ENCODE peak calls at places on chromosome 12, in four cellular contexts. L is hepatocyte, M is cardiac muscle cell, D is HCT116. S is an unnamed sample.
A peak's percentile ranks its signal among the peaks of the same experiment; 100 is the strongest.

GRCh38 chr12:109232731-109233130 is 76.4 kb downstream of the FOXN4 start:
- DNase-seq in D (no peak), L (no peak), M (no peak), S (no peak)

GRCh38 chr12:2248901-2249381 is 196.2 kb downstream of the CACNA1C start:
- DNase-seq in M (no peak), L (no peak), D (no peak), S (no peak)

GRCh38 chr12:95859344-95859816 is 628 bp downstream of the SNRPF start:
- DNase-seq in D (no peak), L (peak; percentile 24), M (peak; percentile 26), S (peak; percentile 19)

GRCh38 chr12:31246470-31246850 is 79.5 kb downstream of the SINHCAF start:
- DNase-seq in M (peak; percentile 66), D (no peak), L (no peak), S (no peak)

GRCh38 chr12:104049278-104050257 is at the start of gene GLT8D2:
- DNase-seq in M (peak; percentile 84), D (no peak), L (peak; percentile 81), S (peak; percentile 2)

GRCh38 chr12:44294649-44295048 is 458.8 kb downstream of the TMEM117 start:
- DNase-seq in L (no peak), M (no peak), D (no peak), S (no peak)

GRCh38 chr12:79373896-79374499 is 316.8 kb downstream of the PAWR start:
- DNase-seq in L (peak; percentile 39), M (peak; percentile 38), D (no peak), S (peak; percentile 16)

GRCh38 chr12:6392499-6392898 is 8.5 kb downstream of the LTBR start:
- DNase-seq in L (no peak), D (no peak), M (no peak), S (peak; percentile 91)

GRCh38 chr12:66405395-66405794 is 103.1 kb downstream of the HELB start:
- DNase-seq in M (peak; percentile 53), L (no peak), D (no peak), S (no peak)

GRCh38 chr12:57069522-57069921 is 9.1 kb downstream of the NEMP1 start:
- DNase-seq in L (peak; percentile 89), D (peak; percentile 72), M (peak; percentile 95), S (peak; percentile 82)

GRCh38 chr12:124422570-124423523 is 128.0 kb downstream of the RFLNA start:
- DNase-seq in L (peak; percentile 89), D (peak; percentile 84), M (peak; percentile 98), S (peak; percentile 90)

GRCh38 chr12:32089156-32089950 is 17.3 kb upstream of the BICD1 start:
- DNase-seq in L (no peak), M (no peak), D (no peak), S (no peak)

GRCh38 chr12:99069371-99069770 is 424.3 kb downstream of the APAF1 start:
- DNase-seq in L (no peak), M (no peak), D (no peak), S (no peak)

GRCh38 chr12:115956236-115956635 is 321.3 kb downstream of the MED13L start:
- DNase-seq in L (no peak), D (no peak), M (no peak), S (no peak)

GRCh38 chr12:93442411-93443340 is 929 bp upstream of the UBE2N start:
- DNase-seq in M (no peak), D (no peak), L (no peak), S (no peak)

GRCh38 chr12:106341086-106341879 is 16.3 kb upstream of the POLR3B start:
- DNase-seq in M (no peak), L (no peak), D (no peak), S (no peak)

GRCh38 chr12:46452061-46452615 is 79.6 kb upstream of the SLC38A2 start:
- DNase-seq in D (peak; percentile 73), M (no peak), L (no peak), S (peak; percentile 72)

GRCh38 chr12:7872565-7873304 is at the start of gene SLC2A14:
- DNase-seq in D (no peak), L (no peak), M (no peak), S (no peak)

GRCh38 chr12:41917827-41918445 is 226.7 kb downstream of the GXYLT1 start:
- DNase-seq in L (no peak), D (no peak), M (peak; percentile 31), S (no peak)

GRCh38 chr12:69435644-69436043 is 34.5 kb upstream of the FRS2 start:
- DNase-seq in L (no peak), M (peak; percentile 5), D (no peak), S (no peak)

GRCh38 chr12:127636881-127637280 is 630.1 kb upstream of the TMEM132C start:
- DNase-seq in M (no peak), L (no peak), D (no peak), S (no peak)

GRCh38 chr12:4271433-4272013 is 2.0 kb upstream of the CCND2 start:
- DNase-seq in D (no peak), M (no peak), L (no peak), S (no peak)

GRCh38 chr12:30763053-30763452 is 8.3 kb upstream of the CAPRIN2 start:
- DNase-seq in L (peak; percentile 28), M (no peak), D (no peak), S (no peak)

GRCh38 chr12:82663893-82664292 is 22.8 kb upstream of the TMTC2 start:
- DNase-seq in M (no peak), L (no peak), D (no peak), S (no peak)

GRCh38 chr12:64672925-64673409 is 62.7 kb downstream of the RASSF3 start:
- DNase-seq in L (peak; percentile 58), M (peak; percentile 68), D (peak; percentile 56), S (peak; percentile 98)

GRCh38 chr12:112190626-112191025 is 65.3 kb downstream of the TRAFD1 start:
- DNase-seq in D (no peak), M (no peak), L (no peak), S (peak; percentile 66)

GRCh38 chr12:117875652-117876491 is 92.9 kb downstream of the KSR2 start:
- DNase-seq in M (peak; percentile 21), L (peak; percentile 53), D (no peak), S (no peak)

GRCh38 chr12:54588110-54588831 is at the start of gene PPP1R1A:
- DNase-seq in D (no peak), L (peak; percentile 63), M (no peak), S (peak; percentile 56)

GRCh38 chr12:51000245-51000644 is 25.9 kb downstream of the SLC11A2 start:
- DNase-seq in L (no peak), M (no peak), D (no peak), S (no peak)

GRCh38 chr12:20097561-20097960 is 270.8 kb upstream of the PDE3A start:
- DNase-seq in M (peak; percentile 66), D (no peak), L (no peak), S (no peak)

DNA sequence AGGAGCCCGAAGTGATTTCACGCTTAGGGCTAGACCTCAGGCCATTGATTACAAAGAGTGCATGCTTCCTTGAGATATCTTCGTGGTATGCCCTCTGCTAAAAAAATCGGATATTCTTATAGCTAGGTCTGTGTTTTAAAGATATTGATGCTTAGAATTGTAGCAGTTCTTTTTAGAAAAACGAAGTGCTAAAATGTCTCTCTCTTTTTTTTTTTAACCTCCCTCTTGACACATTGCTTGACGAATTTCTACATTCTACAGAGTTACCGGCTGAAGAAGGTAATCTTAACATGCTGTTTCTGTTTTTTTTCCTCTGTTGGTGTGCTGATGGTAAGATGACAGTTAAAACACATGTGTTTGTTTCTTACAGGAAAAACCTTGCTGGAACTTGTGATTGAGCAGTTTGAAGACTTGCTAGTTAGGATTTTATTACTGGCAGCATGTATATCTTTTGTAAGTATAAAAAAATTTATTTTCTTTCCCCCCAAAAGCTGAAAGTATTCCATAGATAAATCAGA is 1.4 kb downstream of the ATP2A2 start:
- DNase-seq in L (no peak), D (no peak), M (no peak), S (no peak)
- H3K4me1 ChIP-seq in L (peaks cover 33% of the 10 kb centered on the region), D (peaks cover 12% of the 10 kb centered on the region), M (peaks cover 49% of the 10 kb centered on the region), S (no peaks in the 10 kb centered on the region)

GRCh38 chr12:76190249-76190648 is 105.8 kb upstream of the NAP1L1 start:
- DNase-seq in D (no peak), L (peak; percentile 18), M (no peak), S (no peak)
- H3K27ac ChIP-seq in D (no peak overlapping the region), L (peak overlapping the region; percentile 67), M (no peak overlapping the region), S (no peak overlapping the region)

DNA sequence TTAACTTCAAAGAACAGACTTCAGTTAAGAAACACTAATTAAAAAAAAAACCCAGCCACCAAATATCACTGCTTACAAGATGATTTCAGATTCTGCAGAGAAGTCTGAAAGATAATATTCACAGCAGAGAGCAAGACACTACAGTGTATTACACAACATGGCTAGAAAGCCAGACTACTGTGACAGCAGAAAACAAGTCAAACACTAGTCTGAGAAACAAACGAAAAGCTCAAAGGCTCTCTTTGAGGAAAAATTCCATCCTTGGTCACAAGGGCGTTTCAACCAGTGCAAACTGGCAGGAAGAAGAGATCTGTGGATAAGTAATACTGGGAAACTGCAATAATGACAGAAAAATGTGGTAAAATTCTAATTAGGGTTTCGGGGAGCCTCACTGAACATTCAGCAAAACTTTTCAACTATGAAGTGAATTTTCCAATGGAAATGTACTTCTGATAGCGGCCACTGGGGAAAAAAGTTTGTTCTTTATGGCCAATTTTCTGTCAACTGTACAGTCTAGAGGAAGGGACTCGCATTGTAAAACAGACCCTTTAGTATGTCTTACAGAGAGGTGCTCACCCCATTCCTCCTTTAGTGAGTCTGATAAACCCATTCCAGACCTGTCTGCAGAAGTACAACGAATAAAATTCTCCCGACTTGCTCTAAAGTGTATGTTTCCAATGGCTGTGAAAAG is 50.4 kb downstream of the ACADS start:
- DNase-seq in L (no peak), D (no peak), M (peak; percentile 57), S (no peak)
- H3K36me3 ChIP-seq in L (no peaks in the 10 kb centered on the region), D (no peaks in the 10 kb centered on the region), M (peaks cover 8% of the 10 kb centered on the region), S (peaks cover 5% of the 10 kb centered on the region)

GRCh38 chr12:25977047-25977446 is 18.6 kb downstream of the RASSF8 start:
- DNase-seq in L (no peak), D (no peak), M (no peak), S (no peak)
- H3K4me1 ChIP-seq in L (peaks cover under 1% of the 10 kb centered on the region), D (no peaks in the 10 kb centered on the region), M (peaks cover 34% of the 10 kb centered on the region), S (no peaks in the 10 kb centered on the region)

GRCh38 chr12:132379996-132380395 is 50.6 kb upstream of the GALNT9 start:
- DNase-seq in M (no peak), D (no peak), L (no peak), S (no peak)
- H3K27ac ChIP-seq in M (no peak overlapping the region), D (no peak overlapping the region), L (no peak overlapping the region), S (no peak overlapping the region)

S was measured in small intestine.